ENCODE peak calls at places on chromosomes 3 and 15, in seven cellular contexts. One of them, this sample, is unnamed.

GRCh38 chr3:8500208-8500961 is 1.2 kb upstream of the LMCD1 start:
- DNase-seq in endodermal cell: peak; percentile 67
- DNase-seq in AG04449: peak; percentile 69
- DNase-seq in cardiac fibroblast: peak; percentile 67
- DNase-seq in ascending aorta: no peak
- DNase-seq in GM12878: no peak
- DNase-seq in PC-9: peak; percentile 62
- DNase-seq in this sample: peak; percentile 69

GRCh38 chr3:171458857-171459129 is 1.4 kb downstream of the TNIK start:
- DNase-seq in endodermal cell: peak; percentile 81
- DNase-seq in AG04449: no peak
- DNase-seq in cardiac fibroblast: no peak
- DNase-seq in ascending aorta: no peak
- DNase-seq in GM12878: no peak
- DNase-seq in PC-9: no peak
- DNase-seq in this sample: no peak

GRCh38 chr3:58386966-58387365 is 46.7 kb downstream of the PDHB start:
- DNase-seq in endodermal cell: no peak
- DNase-seq in AG04449: no peak
- DNase-seq in cardiac fibroblast: peak; percentile 89
- DNase-seq in ascending aorta: no peak
- DNase-seq in GM12878: no peak
- DNase-seq in PC-9: no peak
- DNase-seq in this sample: peak; percentile 95

GRCh38 chr3:17258823-17259436 is 374.2 kb downstream of the PLCL2 start:
- DNase-seq in endodermal cell: no peak
- DNase-seq in AG04449: peak; percentile 7
- DNase-seq in cardiac fibroblast: peak; percentile 52
- DNase-seq in ascending aorta: no peak
- DNase-seq in GM12878: no peak
- DNase-seq in PC-9: no peak
- DNase-seq in this sample: peak; percentile 58

GRCh38 chr3:23915537-23916108 is 1.2 kb downstream of the NKIRAS1 start:
- DNase-seq in endodermal cell: no peak
- DNase-seq in AG04449: no peak
- DNase-seq in cardiac fibroblast: peak; percentile 62
- DNase-seq in ascending aorta: no peak
- DNase-seq in GM12878: no peak
- DNase-seq in PC-9: no peak
- DNase-seq in this sample: peak; percentile 86

GRCh38 chr15:23073890-23074631 is 34.7 kb upstream of the TUBGCP5 start:
- DNase-seq in endodermal cell: no peak
- DNase-seq in AG04449: no peak
- DNase-seq in cardiac fibroblast: no peak
- DNase-seq in ascending aorta: no peak
- DNase-seq in GM12878: no peak
- DNase-seq in PC-9: peak; percentile 4
- DNase-seq in this sample: peak; percentile 4

GRCh38 chr3:182445576-182445975 is 347.7 kb upstream of the ATP11B start:
- DNase-seq in endodermal cell: no peak
- DNase-seq in AG04449: no peak
- DNase-seq in cardiac fibroblast: no peak
- DNase-seq in ascending aorta: no peak
- DNase-seq in GM12878: no peak
- DNase-seq in PC-9: no peak
- DNase-seq in this sample: no peak

GRCh38 chr3:43869491-43869890 is 178.8 kb downstream of the ABHD5 start:
- DNase-seq in endodermal cell: peak; percentile 37
- DNase-seq in AG04449: no peak
- DNase-seq in cardiac fibroblast: no peak
- DNase-seq in ascending aorta: peak; percentile 25
- DNase-seq in GM12878: no peak
- DNase-seq in PC-9: no peak
- DNase-seq in this sample: no peak

GRCh38 chr15:101045236-101045646 is 126.1 kb downstream of the LRRK1 start:
- DNase-seq in endodermal cell: no peak
- DNase-seq in AG04449: no peak
- DNase-seq in cardiac fibroblast: peak; percentile 75
- DNase-seq in ascending aorta: peak; percentile 52
- DNase-seq in GM12878: no peak
- DNase-seq in PC-9: no peak
- DNase-seq in this sample: peak; percentile 88

GRCh38 chr3:170102421-170102820 is 64.6 kb downstream of the GPR160 start:
- DNase-seq in endodermal cell: no peak
- DNase-seq in AG04449: no peak
- DNase-seq in cardiac fibroblast: no peak
- DNase-seq in ascending aorta: no peak
- DNase-seq in GM12878: no peak
- DNase-seq in PC-9: no peak
- DNase-seq in this sample: no peak

GRCh38 chr3:143648708-143649107 is 199.6 kb downstream of the SLC9A9 start:
- DNase-seq in endodermal cell: peak; percentile 78
- DNase-seq in AG04449: no peak
- DNase-seq in cardiac fibroblast: no peak
- DNase-seq in ascending aorta: no peak
- DNase-seq in GM12878: no peak
- DNase-seq in PC-9: no peak
- DNase-seq in this sample: peak; percentile 24

GRCh38 chr3:194587438-194587931 is 45.7 kb downstream of the TMEM44 start:
- DNase-seq in endodermal cell: no peak
- DNase-seq in AG04449: no peak
- DNase-seq in cardiac fibroblast: peak; percentile 94
- DNase-seq in ascending aorta: peak; percentile 92
- DNase-seq in GM12878: no peak
- DNase-seq in PC-9: no peak
- DNase-seq in this sample: peak; percentile 64

GRCh38 chr15:80214979-80215378 is 37.0 kb downstream of the CTXND1 start:
- DNase-seq in endodermal cell: no peak
- DNase-seq in AG04449: no peak
- DNase-seq in cardiac fibroblast: no peak
- DNase-seq in ascending aorta: no peak
- DNase-seq in GM12878: no peak
- DNase-seq in PC-9: no peak
- DNase-seq in this sample: peak; percentile 5

GRCh38 chr3:28050895-28051294 is 190.5 kb upstream of the CMC1 start:
- DNase-seq in endodermal cell: no peak
- DNase-seq in AG04449: no peak
- DNase-seq in cardiac fibroblast: peak; percentile 53
- DNase-seq in ascending aorta: no peak
- DNase-seq in GM12878: no peak
- DNase-seq in PC-9: no peak
- DNase-seq in this sample: peak; percentile 67

GRCh38 chr3:30768703-30769550 is 125.5 kb downstream of the GADL1 start:
- DNase-seq in endodermal cell: peak; percentile 92
- DNase-seq in AG04449: no peak
- DNase-seq in cardiac fibroblast: peak; percentile 72
- DNase-seq in ascending aorta: peak; percentile 82
- DNase-seq in GM12878: no peak
- DNase-seq in PC-9: peak; percentile 61
- DNase-seq in this sample: peak; percentile 79

GRCh38 chr3:135887220-135887619 is 78.3 kb upstream of the PPP2R3A start:
- DNase-seq in endodermal cell: no peak
- DNase-seq in AG04449: no peak
- DNase-seq in cardiac fibroblast: no peak
- DNase-seq in ascending aorta: no peak
- DNase-seq in GM12878: no peak
- DNase-seq in PC-9: no peak
- DNase-seq in this sample: no peak

GRCh38 chr3:167843483-167843882 is 108.0 kb downstream of the SERPINI1 start:
- DNase-seq in endodermal cell: no peak
- DNase-seq in AG04449: no peak
- DNase-seq in cardiac fibroblast: no peak
- DNase-seq in ascending aorta: no peak
- DNase-seq in GM12878: no peak
- DNase-seq in PC-9: no peak
- DNase-seq in this sample: no peak

GRCh38 chr3:108818404-108818803 is 4.2 kb upstream of the TRAT1 start:
- DNase-seq in endodermal cell: peak; percentile 82
- DNase-seq in AG04449: no peak
- DNase-seq in cardiac fibroblast: no peak
- DNase-seq in ascending aorta: no peak
- DNase-seq in GM12878: no peak
- DNase-seq in PC-9: peak; percentile 20
- DNase-seq in this sample: peak; percentile 30

DNA sequence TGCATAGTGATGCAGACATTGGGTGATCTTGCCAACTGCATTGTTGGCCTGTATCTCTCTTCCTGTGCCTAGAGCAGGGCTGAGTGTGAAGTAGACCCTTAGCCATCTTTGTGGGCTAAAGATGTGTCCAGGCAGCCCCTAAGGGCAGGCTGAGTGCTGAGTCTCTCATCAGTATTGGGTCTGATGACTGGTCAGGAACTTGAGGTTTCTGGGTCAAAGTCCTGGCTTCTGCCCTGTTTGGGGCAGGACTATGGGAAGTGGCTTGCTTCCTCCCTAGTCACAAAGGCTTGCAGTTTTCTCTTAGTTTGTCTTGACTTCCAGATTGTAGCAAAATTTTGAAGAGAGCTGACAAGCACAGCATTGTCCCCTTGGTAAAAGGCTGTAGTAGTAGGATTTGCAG is 56.6 kb downstream of the BSN start:
- DNase-seq in endodermal cell: peak; percentile 9
- DNase-seq in AG04449: no peak
- DNase-seq in cardiac fibroblast: no peak
- DNase-seq in ascending aorta: no peak
- DNase-seq in GM12878: no peak
- DNase-seq in PC-9: no peak
- DNase-seq in this sample: no peak
- TF ChIP-seq CTCF in endodermal cell: no peak
- TF ChIP-seq CTCF in AG04449: no peak
- TF ChIP-seq CTCF in cardiac fibroblast: no peak
- TF ChIP-seq CTCF in ascending aorta: no peak
- TF ChIP-seq CTCF in GM12878: no peak
- TF ChIP-seq CTCF in PC-9: no peak
- TF ChIP-seq CTCF in this sample: no peak

GRCh38 chr3:125062904-125063618 is 7.3 kb upstream of the HEG1 start:
- DNase-seq in endodermal cell: peak; percentile 58
- DNase-seq in AG04449: peak; percentile 95
- DNase-seq in cardiac fibroblast: peak; percentile 97
- DNase-seq in ascending aorta: peak; percentile 83
- DNase-seq in GM12878: no peak
- DNase-seq in PC-9: peak; percentile 95
- DNase-seq in this sample: peak; percentile 96
- H3K4me3 ChIP-seq in endodermal cell: no peak overlapping the region
- H3K4me3 ChIP-seq in AG04449: no peak overlapping the region
- H3K4me3 ChIP-seq in cardiac fibroblast: no peak overlapping the region
- H3K4me3 ChIP-seq in ascending aorta: no peak overlapping the region
- H3K4me3 ChIP-seq in GM12878: no peak overlapping the region
- H3K4me3 ChIP-seq in PC-9: peak overlapping the region; percentile 8
- H3K4me3 ChIP-seq in this sample: no peak overlapping the region

GRCh38 chr3:62142280-62142679 is 231.1 kb downstream of the FEZF2 start:
- DNase-seq in endodermal cell: no peak
- DNase-seq in AG04449: no peak
- DNase-seq in cardiac fibroblast: no peak
- DNase-seq in ascending aorta: no peak
- DNase-seq in GM12878: no peak
- DNase-seq in PC-9: no peak
- DNase-seq in this sample: no peak

GRCh38 chr3:62142696-62143095 is 230.7 kb downstream of the FEZF2 start:
- DNase-seq in endodermal cell: peak; percentile 72
- DNase-seq in AG04449: no peak
- DNase-seq in cardiac fibroblast: no peak
- DNase-seq in ascending aorta: no peak
- DNase-seq in GM12878: no peak
- DNase-seq in PC-9: no peak
- DNase-seq in this sample: no peak

GRCh38 chr3:62145086-62145757 is 228.1 kb downstream of the FEZF2 start:
- DNase-seq in endodermal cell: no peak
- DNase-seq in AG04449: no peak
- DNase-seq in cardiac fibroblast: no peak
- DNase-seq in ascending aorta: no peak
- DNase-seq in GM12878: no peak
- DNase-seq in PC-9: no peak
- DNase-seq in this sample: no peak

GRCh38 chr3:62143843-62144450 is 229.4 kb downstream of the FEZF2 start:
- DNase-seq in endodermal cell: no peak
- DNase-seq in AG04449: no peak
- DNase-seq in cardiac fibroblast: no peak
- DNase-seq in ascending aorta: no peak
- DNase-seq in GM12878: no peak
- DNase-seq in PC-9: no peak
- DNase-seq in this sample: no peak

DNA sequence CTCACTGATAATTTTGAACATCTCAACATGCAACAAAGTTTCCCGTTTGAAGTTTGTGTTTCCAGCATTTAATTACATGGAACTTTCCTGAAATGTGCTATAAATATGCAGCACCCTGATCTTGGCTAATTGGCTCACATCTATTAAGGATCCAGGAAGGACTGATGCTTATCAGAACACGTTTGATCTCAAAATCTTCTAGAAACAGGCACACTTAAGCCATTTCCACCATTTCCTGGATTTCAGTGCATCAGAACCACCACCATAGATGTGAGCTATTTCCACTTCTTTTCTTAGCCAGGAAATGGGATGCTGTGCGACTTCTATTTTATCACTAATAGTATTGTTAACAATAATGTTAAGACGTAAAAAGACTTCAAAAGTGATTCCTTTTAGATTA is 228.9 kb downstream of the FEZF2 start:
- DNase-seq in endodermal cell: no peak
- DNase-seq in AG04449: no peak
- DNase-seq in cardiac fibroblast: no peak
- DNase-seq in ascending aorta: no peak
- DNase-seq in GM12878: no peak
- DNase-seq in PC-9: no peak
- DNase-seq in this sample: no peak
- TF ChIP-seq CTCF in endodermal cell: no peak
- TF ChIP-seq CTCF in AG04449: no peak
- TF ChIP-seq CTCF in cardiac fibroblast: no peak
- TF ChIP-seq CTCF in ascending aorta: no peak
- TF ChIP-seq CTCF in GM12878: no peak
- TF ChIP-seq CTCF in PC-9: no peak
- TF ChIP-seq CTCF in this sample: no peak

GRCh38 chr15:48603123-48603500 is 42.4 kb downstream of the FBN1 start:
- DNase-seq in endodermal cell: peak; percentile 62
- DNase-seq in AG04449: no peak
- DNase-seq in cardiac fibroblast: peak; percentile 43
- DNase-seq in ascending aorta: no peak
- DNase-seq in GM12878: no peak
- DNase-seq in PC-9: no peak
- DNase-seq in this sample: no peak
- H3K4me3 ChIP-seq in endodermal cell: no peak overlapping the region
- H3K4me3 ChIP-seq in AG04449: no peak overlapping the region
- H3K4me3 ChIP-seq in cardiac fibroblast: no peak overlapping the region
- H3K4me3 ChIP-seq in ascending aorta: peak overlapping the region; percentile 40
- H3K4me3 ChIP-seq in GM12878: no peak overlapping the region
- H3K4me3 ChIP-seq in PC-9: no peak overlapping the region
- H3K4me3 ChIP-seq in this sample: no peak overlapping the region